ENCODE peak calls at places on chromosome 13, in ten cellular contexts. One of them, this sample, is unnamed.

GRCh38 chr13:67878376-67878775 is 648.2 kb upstream of the PCDH9 start:
- DNase-seq in cerebellar nuclear complex: no peak
- DNase-seq in OCI-M1: no peak
- DNase-seq in activated CD4-positive, CD25-positive, alpha-beta regulatory T cell: no peak
- DNase-seq in mucosa of gallbladder: no peak
- DNase-seq in SK-N-DZ: no peak
- DNase-seq in stimulated activated CD8-positive, alpha-beta memory T cell treated with anti-CD3 and anti-CD28 coated beads, Interleukin-4, amount 100 ng/mL, for 48 hours: no peak
- DNase-seq in activated B cell treated with CpG ODN at 0.5 μM for 24 hours: no peak
- DNase-seq in cardiac fibroblast: no peak
- DNase-seq in mucosa of descending colon: no peak
- DNase-seq in this sample: no peak

GRCh38 chr13:36681894-36682624 is 8.2 kb downstream of the SERTM1 start:
- DNase-seq in stimulated activated CD8-positive, alpha-beta memory T cell treated with anti-CD3 and anti-CD28 coated beads, Interleukin-4, amount 100 ng/mL, for 48 hours: no peak
- DNase-seq in cardiac fibroblast: no peak
- DNase-seq in activated CD4-positive, CD25-positive, alpha-beta regulatory T cell: no peak
- DNase-seq in OCI-M1: no peak
- DNase-seq in cerebellar nuclear complex: no peak
- DNase-seq in mucosa of descending colon: no peak
- DNase-seq in activated B cell treated with CpG ODN at 0.5 μM for 24 hours: no peak
- DNase-seq in mucosa of gallbladder: no peak
- DNase-seq in SK-N-DZ: no peak
- DNase-seq in this sample: no peak

GRCh38 chr13:60398949-60399589 is 2.0 kb downstream of the TDRD3 start:
- DNase-seq in mucosa of gallbladder: no peak
- DNase-seq in mucosa of descending colon: no peak
- DNase-seq in cardiac fibroblast: no peak
- DNase-seq in activated B cell treated with CpG ODN at 0.5 μM for 24 hours: no peak
- DNase-seq in stimulated activated CD8-positive, alpha-beta memory T cell treated with anti-CD3 and anti-CD28 coated beads, Interleukin-4, amount 100 ng/mL, for 48 hours: no peak
- DNase-seq in activated CD4-positive, CD25-positive, alpha-beta regulatory T cell: no peak
- DNase-seq in OCI-M1: peak; percentile 82
- DNase-seq in cerebellar nuclear complex: no peak
- DNase-seq in SK-N-DZ: no peak
- DNase-seq in this sample: no peak

GRCh38 chr13:32549788-32550187 is 11.2 kb upstream of the N4BP2L2 start:
- DNase-seq in mucosa of gallbladder: no peak
- DNase-seq in activated CD4-positive, CD25-positive, alpha-beta regulatory T cell: no peak
- DNase-seq in stimulated activated CD8-positive, alpha-beta memory T cell treated with anti-CD3 and anti-CD28 coated beads, Interleukin-4, amount 100 ng/mL, for 48 hours: no peak
- DNase-seq in mucosa of descending colon: no peak
- DNase-seq in cerebellar nuclear complex: no peak
- DNase-seq in OCI-M1: no peak
- DNase-seq in activated B cell treated with CpG ODN at 0.5 μM for 24 hours: no peak
- DNase-seq in cardiac fibroblast: no peak
- DNase-seq in SK-N-DZ: no peak
- DNase-seq in this sample: no peak

GRCh38 chr13:95822303-95822702 is 145.4 kb downstream of the DNAJC3 start:
- DNase-seq in activated CD4-positive, CD25-positive, alpha-beta regulatory T cell: no peak
- DNase-seq in SK-N-DZ: no peak
- DNase-seq in mucosa of gallbladder: no peak
- DNase-seq in cerebellar nuclear complex: no peak
- DNase-seq in mucosa of descending colon: no peak
- DNase-seq in stimulated activated CD8-positive, alpha-beta memory T cell treated with anti-CD3 and anti-CD28 coated beads, Interleukin-4, amount 100 ng/mL, for 48 hours: no peak
- DNase-seq in activated B cell treated with CpG ODN at 0.5 μM for 24 hours: no peak
- DNase-seq in cardiac fibroblast: no peak
- DNase-seq in OCI-M1: peak; percentile 28
- DNase-seq in this sample: no peak

GRCh38 chr13:112828082-112828699 is 138.4 kb downstream of the ATP11A start:
- DNase-seq in activated CD4-positive, CD25-positive, alpha-beta regulatory T cell: no peak
- DNase-seq in cardiac fibroblast: no peak
- DNase-seq in SK-N-DZ: no peak
- DNase-seq in mucosa of descending colon: no peak
- DNase-seq in OCI-M1: no peak
- DNase-seq in activated B cell treated with CpG ODN at 0.5 μM for 24 hours: no peak
- DNase-seq in mucosa of gallbladder: no peak
- DNase-seq in stimulated activated CD8-positive, alpha-beta memory T cell treated with anti-CD3 and anti-CD28 coated beads, Interleukin-4, amount 100 ng/mL, for 48 hours: no peak
- DNase-seq in cerebellar nuclear complex: no peak
- DNase-seq in this sample: peak; percentile 30

GRCh38 chr13:59671853-59672252 is 491.9 kb downstream of the DIAPH3 start:
- DNase-seq in mucosa of gallbladder: no peak
- DNase-seq in OCI-M1: no peak
- DNase-seq in cardiac fibroblast: no peak
- DNase-seq in SK-N-DZ: no peak
- DNase-seq in mucosa of descending colon: no peak
- DNase-seq in activated B cell treated with CpG ODN at 0.5 μM for 24 hours: no peak
- DNase-seq in activated CD4-positive, CD25-positive, alpha-beta regulatory T cell: no peak
- DNase-seq in cerebellar nuclear complex: no peak
- DNase-seq in stimulated activated CD8-positive, alpha-beta memory T cell treated with anti-CD3 and anti-CD28 coated beads, Interleukin-4, amount 100 ng/mL, for 48 hours: no peak
- DNase-seq in this sample: no peak

GRCh38 chr13:94093652-94094310 is 385.7 kb downstream of the DCT start:
- DNase-seq in SK-N-DZ: no peak
- DNase-seq in mucosa of gallbladder: no peak
- DNase-seq in stimulated activated CD8-positive, alpha-beta memory T cell treated with anti-CD3 and anti-CD28 coated beads, Interleukin-4, amount 100 ng/mL, for 48 hours: no peak
- DNase-seq in activated B cell treated with CpG ODN at 0.5 μM for 24 hours: no peak
- DNase-seq in OCI-M1: no peak
- DNase-seq in cardiac fibroblast: no peak
- DNase-seq in cerebellar nuclear complex: no peak
- DNase-seq in mucosa of descending colon: no peak
- DNase-seq in activated CD4-positive, CD25-positive, alpha-beta regulatory T cell: no peak
- DNase-seq in this sample: no peak

GRCh38 chr13:26325876-26326275 is 71.9 kb downstream of the CDK8 start:
- DNase-seq in SK-N-DZ: no peak
- DNase-seq in activated CD4-positive, CD25-positive, alpha-beta regulatory T cell: no peak
- DNase-seq in cerebellar nuclear complex: no peak
- DNase-seq in stimulated activated CD8-positive, alpha-beta memory T cell treated with anti-CD3 and anti-CD28 coated beads, Interleukin-4, amount 100 ng/mL, for 48 hours: no peak
- DNase-seq in cardiac fibroblast: peak; percentile 12
- DNase-seq in mucosa of descending colon: no peak
- DNase-seq in OCI-M1: no peak
- DNase-seq in activated B cell treated with CpG ODN at 0.5 μM for 24 hours: no peak
- DNase-seq in mucosa of gallbladder: no peak
- DNase-seq in this sample: no peak

GRCh38 chr13:92900455-92900854 is 326.2 kb upstream of the GPC6 start:
- DNase-seq in SK-N-DZ: no peak
- DNase-seq in activated CD4-positive, CD25-positive, alpha-beta regulatory T cell: no peak
- DNase-seq in cerebellar nuclear complex: no peak
- DNase-seq in OCI-M1: no peak
- DNase-seq in mucosa of gallbladder: no peak
- DNase-seq in cardiac fibroblast: no peak
- DNase-seq in stimulated activated CD8-positive, alpha-beta memory T cell treated with anti-CD3 and anti-CD28 coated beads, Interleukin-4, amount 100 ng/mL, for 48 hours: no peak
- DNase-seq in mucosa of descending colon: no peak
- DNase-seq in activated B cell treated with CpG ODN at 0.5 μM for 24 hours: no peak
- DNase-seq in this sample: no peak

GRCh38 chr13:105918842-105919741 is 616.4 kb downstream of the EFNB2 start:
- DNase-seq in mucosa of gallbladder: peak; percentile 60
- DNase-seq in cardiac fibroblast: peak; percentile 69
- DNase-seq in OCI-M1: peak; percentile 77
- DNase-seq in stimulated activated CD8-positive, alpha-beta memory T cell treated with anti-CD3 and anti-CD28 coated beads, Interleukin-4, amount 100 ng/mL, for 48 hours: no peak
- DNase-seq in activated CD4-positive, CD25-positive, alpha-beta regulatory T cell: no peak
- DNase-seq in cerebellar nuclear complex: peak; percentile 24
- DNase-seq in activated B cell treated with CpG ODN at 0.5 μM for 24 hours: no peak
- DNase-seq in mucosa of descending colon: peak; percentile 77
- DNase-seq in SK-N-DZ: peak; percentile 38
- DNase-seq in this sample: no peak

GRCh38 chr13:106466691-106467405 is 68.6 kb downstream of the EFNB2 start:
- DNase-seq in SK-N-DZ: peak; percentile 35
- DNase-seq in activated B cell treated with CpG ODN at 0.5 μM for 24 hours: no peak
- DNase-seq in mucosa of descending colon: no peak
- DNase-seq in cerebellar nuclear complex: no peak
- DNase-seq in stimulated activated CD8-positive, alpha-beta memory T cell treated with anti-CD3 and anti-CD28 coated beads, Interleukin-4, amount 100 ng/mL, for 48 hours: no peak
- DNase-seq in mucosa of gallbladder: no peak
- DNase-seq in cardiac fibroblast: no peak
- DNase-seq in OCI-M1: peak; percentile 8
- DNase-seq in activated CD4-positive, CD25-positive, alpha-beta regulatory T cell: no peak
- DNase-seq in this sample: no peak

GRCh38 chr13:111045170-111045569 is 69.9 kb upstream of the ARHGEF7 start:
- DNase-seq in SK-N-DZ: no peak
- DNase-seq in mucosa of descending colon: no peak
- DNase-seq in mucosa of gallbladder: no peak
- DNase-seq in stimulated activated CD8-positive, alpha-beta memory T cell treated with anti-CD3 and anti-CD28 coated beads, Interleukin-4, amount 100 ng/mL, for 48 hours: no peak
- DNase-seq in cerebellar nuclear complex: no peak
- DNase-seq in activated B cell treated with CpG ODN at 0.5 μM for 24 hours: no peak
- DNase-seq in cardiac fibroblast: no peak
- DNase-seq in activated CD4-positive, CD25-positive, alpha-beta regulatory T cell: no peak
- DNase-seq in OCI-M1: no peak
- DNase-seq in this sample: no peak

GRCh38 chr13:107339209-107339608 is 771.3 kb upstream of the ARGLU1 start:
- DNase-seq in SK-N-DZ: no peak
- DNase-seq in mucosa of gallbladder: no peak
- DNase-seq in activated CD4-positive, CD25-positive, alpha-beta regulatory T cell: no peak
- DNase-seq in mucosa of descending colon: no peak
- DNase-seq in activated B cell treated with CpG ODN at 0.5 μM for 24 hours: no peak
- DNase-seq in OCI-M1: no peak
- DNase-seq in cerebellar nuclear complex: no peak
- DNase-seq in cardiac fibroblast: no peak
- DNase-seq in stimulated activated CD8-positive, alpha-beta memory T cell treated with anti-CD3 and anti-CD28 coated beads, Interleukin-4, amount 100 ng/mL, for 48 hours: no peak
- DNase-seq in this sample: no peak

GRCh38 chr13:23510544-23510916 is 59.7 kb upstream of the TNFRSF19 start:
- DNase-seq in cardiac fibroblast: peak; percentile 81
- DNase-seq in activated CD4-positive, CD25-positive, alpha-beta regulatory T cell: no peak
- DNase-seq in OCI-M1: no peak
- DNase-seq in stimulated activated CD8-positive, alpha-beta memory T cell treated with anti-CD3 and anti-CD28 coated beads, Interleukin-4, amount 100 ng/mL, for 48 hours: no peak
- DNase-seq in mucosa of descending colon: no peak
- DNase-seq in cerebellar nuclear complex: no peak
- DNase-seq in SK-N-DZ: no peak
- DNase-seq in activated B cell treated with CpG ODN at 0.5 μM for 24 hours: no peak
- DNase-seq in mucosa of gallbladder: no peak
- DNase-seq in this sample: no peak

GRCh38 chr13:30905932-30906383 is at the start of gene MEDAG:
- DNase-seq in activated B cell treated with CpG ODN at 0.5 μM for 24 hours: no peak
- DNase-seq in stimulated activated CD8-positive, alpha-beta memory T cell treated with anti-CD3 and anti-CD28 coated beads, Interleukin-4, amount 100 ng/mL, for 48 hours: no peak
- DNase-seq in SK-N-DZ: no peak
- DNase-seq in cerebellar nuclear complex: no peak
- DNase-seq in mucosa of descending colon: peak; percentile 34
- DNase-seq in cardiac fibroblast: peak; percentile 94
- DNase-seq in activated CD4-positive, CD25-positive, alpha-beta regulatory T cell: no peak
- DNase-seq in mucosa of gallbladder: no peak
- DNase-seq in OCI-M1: no peak
- DNase-seq in this sample: no peak

GRCh38 chr13:27130223-27131015 is 41.2 kb downstream of the USP12 start:
- DNase-seq in cardiac fibroblast: peak; percentile 68
- DNase-seq in OCI-M1: no peak
- DNase-seq in stimulated activated CD8-positive, alpha-beta memory T cell treated with anti-CD3 and anti-CD28 coated beads, Interleukin-4, amount 100 ng/mL, for 48 hours: no peak
- DNase-seq in mucosa of descending colon: no peak
- DNase-seq in cerebellar nuclear complex: no peak
- DNase-seq in activated CD4-positive, CD25-positive, alpha-beta regulatory T cell: no peak
- DNase-seq in mucosa of gallbladder: no peak
- DNase-seq in SK-N-DZ: no peak
- DNase-seq in activated B cell treated with CpG ODN at 0.5 μM for 24 hours: no peak
- DNase-seq in this sample: no peak

GRCh38 chr13:98315466-98315865 is 138.4 kb upstream of the RNF113B start:
- DNase-seq in activated CD4-positive, CD25-positive, alpha-beta regulatory T cell: no peak
- DNase-seq in stimulated activated CD8-positive, alpha-beta memory T cell treated with anti-CD3 and anti-CD28 coated beads, Interleukin-4, amount 100 ng/mL, for 48 hours: no peak
- DNase-seq in mucosa of descending colon: no peak
- DNase-seq in activated B cell treated with CpG ODN at 0.5 μM for 24 hours: no peak
- DNase-seq in SK-N-DZ: no peak
- DNase-seq in mucosa of gallbladder: no peak
- DNase-seq in cerebellar nuclear complex: no peak
- DNase-seq in OCI-M1: no peak
- DNase-seq in cardiac fibroblast: peak; percentile 63
- DNase-seq in this sample: no peak

GRCh38 chr13:91580749-91581148 is 182.3 kb downstream of the GPC5 start:
- DNase-seq in activated CD4-positive, CD25-positive, alpha-beta regulatory T cell: no peak
- DNase-seq in OCI-M1: no peak
- DNase-seq in mucosa of descending colon: no peak
- DNase-seq in cerebellar nuclear complex: no peak
- DNase-seq in cardiac fibroblast: no peak
- DNase-seq in mucosa of gallbladder: no peak
- DNase-seq in stimulated activated CD8-positive, alpha-beta memory T cell treated with anti-CD3 and anti-CD28 coated beads, Interleukin-4, amount 100 ng/mL, for 48 hours: no peak
- DNase-seq in SK-N-DZ: no peak
- DNase-seq in activated B cell treated with CpG ODN at 0.5 μM for 24 hours: no peak
- DNase-seq in this sample: no peak

GRCh38 chr13:93477238-93477637 is 250.6 kb downstream of the GPC6 start:
- DNase-seq in cardiac fibroblast: no peak
- DNase-seq in OCI-M1: no peak
- DNase-seq in stimulated activated CD8-positive, alpha-beta memory T cell treated with anti-CD3 and anti-CD28 coated beads, Interleukin-4, amount 100 ng/mL, for 48 hours: no peak
- DNase-seq in activated B cell treated with CpG ODN at 0.5 μM for 24 hours: no peak
- DNase-seq in cerebellar nuclear complex: no peak
- DNase-seq in activated CD4-positive, CD25-positive, alpha-beta regulatory T cell: no peak
- DNase-seq in SK-N-DZ: no peak
- DNase-seq in mucosa of gallbladder: no peak
- DNase-seq in mucosa of descending colon: no peak
- DNase-seq in this sample: no peak

GRCh38 chr13:109781384-109782065 is 4.9 kb downstream of the IRS2 start:
- DNase-seq in activated B cell treated with CpG ODN at 0.5 μM for 24 hours: no peak
- DNase-seq in cardiac fibroblast: no peak
- DNase-seq in mucosa of descending colon: peak; percentile 36
- DNase-seq in activated CD4-positive, CD25-positive, alpha-beta regulatory T cell: no peak
- DNase-seq in OCI-M1: no peak
- DNase-seq in stimulated activated CD8-positive, alpha-beta memory T cell treated with anti-CD3 and anti-CD28 coated beads, Interleukin-4, amount 100 ng/mL, for 48 hours: no peak
- DNase-seq in mucosa of gallbladder: no peak
- DNase-seq in SK-N-DZ: no peak
- DNase-seq in cerebellar nuclear complex: no peak
- DNase-seq in this sample: no peak

GRCh38 chr13:48749699-48750473 is 96.2 kb downstream of the CYSLTR2 start:
- DNase-seq in activated B cell treated with CpG ODN at 0.5 μM for 24 hours: no peak
- DNase-seq in activated CD4-positive, CD25-positive, alpha-beta regulatory T cell: peak; percentile 1
- DNase-seq in SK-N-DZ: peak; percentile 66
- DNase-seq in stimulated activated CD8-positive, alpha-beta memory T cell treated with anti-CD3 and anti-CD28 coated beads, Interleukin-4, amount 100 ng/mL, for 48 hours: peak; percentile 84
- DNase-seq in cerebellar nuclear complex: no peak
- DNase-seq in mucosa of descending colon: peak; percentile 59
- DNase-seq in cardiac fibroblast: peak; percentile 100
- DNase-seq in OCI-M1: peak; percentile 82
- DNase-seq in mucosa of gallbladder: peak; percentile 66
- DNase-seq in this sample: peak; percentile 21

GRCh38 chr13:95269756-95270155 is 31.5 kb downstream of the ABCC4 start:
- DNase-seq in cerebellar nuclear complex: no peak
- DNase-seq in SK-N-DZ: no peak
- DNase-seq in activated B cell treated with CpG ODN at 0.5 μM for 24 hours: no peak
- DNase-seq in activated CD4-positive, CD25-positive, alpha-beta regulatory T cell: no peak
- DNase-seq in OCI-M1: no peak
- DNase-seq in cardiac fibroblast: no peak
- DNase-seq in mucosa of gallbladder: no peak
- DNase-seq in mucosa of descending colon: no peak
- DNase-seq in stimulated activated CD8-positive, alpha-beta memory T cell treated with anti-CD3 and anti-CD28 coated beads, Interleukin-4, amount 100 ng/mL, for 48 hours: no peak
- DNase-seq in this sample: no peak

GRCh38 chr13:48582086-48582485 is 49.2 kb upstream of the RCBTB2 start:
- DNase-seq in SK-N-DZ: no peak
- DNase-seq in mucosa of descending colon: no peak
- DNase-seq in mucosa of gallbladder: no peak
- DNase-seq in stimulated activated CD8-positive, alpha-beta memory T cell treated with anti-CD3 and anti-CD28 coated beads, Interleukin-4, amount 100 ng/mL, for 48 hours: no peak
- DNase-seq in activated CD4-positive, CD25-positive, alpha-beta regulatory T cell: no peak
- DNase-seq in cardiac fibroblast: no peak
- DNase-seq in activated B cell treated with CpG ODN at 0.5 μM for 24 hours: no peak
- DNase-seq in cerebellar nuclear complex: no peak
- DNase-seq in OCI-M1: no peak
- DNase-seq in this sample: no peak

GRCh38 chr13:91664036-91664435 is 265.6 kb downstream of the GPC5 start:
- DNase-seq in OCI-M1: no peak
- DNase-seq in activated CD4-positive, CD25-positive, alpha-beta regulatory T cell: no peak
- DNase-seq in activated B cell treated with CpG ODN at 0.5 μM for 24 hours: no peak
- DNase-seq in cerebellar nuclear complex: no peak
- DNase-seq in SK-N-DZ: no peak
- DNase-seq in mucosa of descending colon: no peak
- DNase-seq in cardiac fibroblast: no peak
- DNase-seq in stimulated activated CD8-positive, alpha-beta memory T cell treated with anti-CD3 and anti-CD28 coated beads, Interleukin-4, amount 100 ng/mL, for 48 hours: no peak
- DNase-seq in mucosa of gallbladder: no peak
- DNase-seq in this sample: no peak

GRCh38 chr13:102402292-102402691 is 444 bp upstream of the FGF14 start:
- DNase-seq in SK-N-DZ: peak; percentile 95
- DNase-seq in cardiac fibroblast: no peak
- DNase-seq in stimulated activated CD8-positive, alpha-beta memory T cell treated with anti-CD3 and anti-CD28 coated beads, Interleukin-4, amount 100 ng/mL, for 48 hours: peak; percentile 56
- DNase-seq in mucosa of descending colon: no peak
- DNase-seq in cerebellar nuclear complex: peak; percentile 89
- DNase-seq in activated B cell treated with CpG ODN at 0.5 μM for 24 hours: no peak
- DNase-seq in activated CD4-positive, CD25-positive, alpha-beta regulatory T cell: no peak
- DNase-seq in OCI-M1: no peak
- DNase-seq in mucosa of gallbladder: no peak
- DNase-seq in this sample: no peak

GRCh38 chr13:43792456-43792855 is 5.7 kb upstream of the ENOX1 start:
- DNase-seq in SK-N-DZ: no peak
- DNase-seq in mucosa of descending colon: no peak
- DNase-seq in mucosa of gallbladder: no peak
- DNase-seq in cerebellar nuclear complex: no peak
- DNase-seq in cardiac fibroblast: peak; percentile 43
- DNase-seq in stimulated activated CD8-positive, alpha-beta memory T cell treated with anti-CD3 and anti-CD28 coated beads, Interleukin-4, amount 100 ng/mL, for 48 hours: no peak
- DNase-seq in activated CD4-positive, CD25-positive, alpha-beta regulatory T cell: no peak
- DNase-seq in activated B cell treated with CpG ODN at 0.5 μM for 24 hours: no peak
- DNase-seq in OCI-M1: no peak
- DNase-seq in this sample: no peak

GRCh38 chr13:93562676-93563075 is 336.1 kb downstream of the GPC6 start:
- DNase-seq in mucosa of gallbladder: no peak
- DNase-seq in activated B cell treated with CpG ODN at 0.5 μM for 24 hours: no peak
- DNase-seq in cardiac fibroblast: no peak
- DNase-seq in SK-N-DZ: no peak
- DNase-seq in OCI-M1: no peak
- DNase-seq in stimulated activated CD8-positive, alpha-beta memory T cell treated with anti-CD3 and anti-CD28 coated beads, Interleukin-4, amount 100 ng/mL, for 48 hours: no peak
- DNase-seq in cerebellar nuclear complex: no peak
- DNase-seq in activated CD4-positive, CD25-positive, alpha-beta regulatory T cell: no peak
- DNase-seq in mucosa of descending colon: no peak
- DNase-seq in this sample: no peak

This sample was measured in OCI-LY7.